ENCODE peak calls at places on chromosome X, in four cellular contexts. O is HepG2, H is WTC11, W is K562. J is an unnamed sample.

GRCh38 chrX:15233416-15234015 is 36.4 kb downstream of the ASB9 start:
- DNase-seq in W (no peak), O (no peak), H (no peak), J (no peak)

GRCh38 chrX:134246282-134246681 is 9.3 kb downstream of the CCDC160 start:
- DNase-seq in O (no peak), W (no peak), H (no peak), J (no peak)

GRCh38 chrX:13797512-13797911 is 19.4 kb downstream of the GPM6B start:
- DNase-seq in H (no peak), W (no peak), O (no peak), J (no peak)

GRCh38 chrX:135740683-135741149 is 27.3 kb downstream of the CT45A3 start:
- DNase-seq in H (peak), O (peak), W (peak), J (peak)

GRCh38 chrX:84186603-84187358 is 1.2 kb downstream of the RPS6KA6 start:
- DNase-seq in O (no peak), H (peak), W (no peak), J (peak)

GRCh38 chrX:37755073-37755472 is 24.8 kb upstream of the CYBB start:
- DNase-seq in H (no peak), W (no peak), O (no peak), J (no peak)

GRCh38 chrX:3044671-3045070 is 3.4 kb downstream of the ARSF start:
- DNase-seq in O (no peak), W (no peak), H (no peak), J (no peak)

GRCh38 chrX:123184858-123185251 is 777 bp downstream of the GRIA3 start:
- DNase-seq in H (peak), O (no peak), W (no peak), J (no peak)

GRCh38 chrX:40040686-40041461 is 56.9 kb downstream of the BCOR start:
- DNase-seq in O (no peak), H (no peak), W (no peak), J (no peak)

DNA sequence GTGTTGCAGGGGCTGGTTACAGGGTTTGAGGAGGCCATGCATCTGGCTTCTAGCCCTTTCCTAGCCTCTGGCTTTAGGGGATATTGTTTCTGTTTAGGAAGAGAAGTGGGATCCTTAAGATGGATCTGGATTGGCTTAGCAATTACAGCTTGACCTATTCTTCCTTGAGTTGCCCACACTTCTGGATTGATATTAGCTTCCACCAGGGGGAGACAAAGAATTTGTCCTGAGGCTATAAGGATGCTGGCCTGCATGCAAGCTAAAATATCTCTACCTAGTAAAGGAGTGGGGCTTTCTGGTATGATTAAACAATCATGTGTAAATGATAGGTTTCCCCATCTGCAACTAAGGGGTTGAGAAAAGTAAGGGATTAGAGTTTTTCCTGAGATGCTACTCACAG is 117.2 kb downstream of the TEX13C start:
- DNase-seq in W (no peak), H (no peak), O (no peak), J (peak)
- TF ChIP-seq ELF4 in W (no peak), H (no peak), O (no peak), J (no peak)

DNA sequence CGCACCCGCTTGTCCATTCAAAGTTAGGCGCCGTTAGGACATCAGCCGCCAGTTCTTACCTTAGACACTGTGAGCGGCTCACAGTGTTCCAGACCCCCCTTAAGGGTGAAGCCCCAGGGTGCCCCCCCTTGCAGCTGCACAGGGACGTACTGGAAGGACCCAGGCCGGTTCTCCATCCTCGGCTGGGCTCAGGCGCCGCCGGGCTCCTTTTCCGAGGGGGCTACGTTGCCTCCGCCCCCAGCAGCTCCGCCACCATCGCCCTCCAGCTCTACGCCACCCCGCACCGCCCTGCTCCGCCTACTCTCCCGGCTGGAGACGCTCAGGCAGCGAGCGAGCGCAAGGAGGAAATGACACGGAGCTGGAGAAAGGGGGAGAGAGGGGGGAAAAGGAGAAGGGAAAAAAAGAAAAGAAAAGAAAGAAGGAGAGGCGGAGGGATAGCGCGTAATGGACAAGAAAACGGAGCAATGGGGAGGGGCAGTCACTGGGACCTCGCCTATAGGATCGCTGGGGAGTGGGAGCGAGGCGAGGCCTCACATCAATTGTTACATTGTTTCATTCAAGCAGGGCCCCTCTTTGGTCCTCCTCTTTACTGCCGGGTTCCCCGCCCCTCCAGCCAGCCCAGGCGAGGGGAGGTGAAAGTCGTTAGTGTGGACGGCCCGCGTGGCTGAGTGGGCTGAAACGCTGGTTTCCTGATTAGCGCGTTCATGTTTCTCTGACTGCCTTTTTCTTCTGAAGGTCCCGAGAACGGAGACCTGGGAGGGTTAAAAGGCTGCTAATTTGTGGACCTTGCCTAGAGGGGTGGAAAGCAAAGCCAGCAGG is at the start of gene SHROOM4:
- DNase-seq in H (peak), O (peak), W (no peak), J (no peak)
- TF ChIP-seq ELF4 in H (no peak), O (no peak), W (no peak), J (no peak)

DNA sequence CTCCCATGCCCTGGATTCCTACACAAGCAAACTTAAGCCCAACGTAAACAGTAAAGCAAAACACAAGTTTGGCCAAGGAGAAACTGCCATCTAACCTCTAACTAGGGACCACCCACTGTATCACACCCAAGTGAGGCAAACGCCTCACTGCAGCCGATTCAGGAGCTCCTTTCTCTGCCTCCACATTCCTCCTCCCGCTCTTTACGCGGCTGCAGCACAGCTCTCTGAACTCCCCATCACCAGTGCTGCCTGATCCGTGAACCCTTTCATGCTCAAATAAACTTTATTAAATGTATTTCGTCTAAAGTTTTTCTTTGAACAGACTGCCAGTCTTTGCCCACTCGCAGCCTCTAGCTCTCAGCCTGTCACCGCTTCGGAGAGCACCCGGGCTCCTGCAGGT is 6.6 kb downstream of the PNMA6E start:
- DNase-seq in O (no peak), W (no peak), H (no peak), J (no peak)
- TF ChIP-seq ELF4 in O (no peak), W (no peak), H (no peak), J (no peak)

GRCh38 chrX:101759000-101759399 is 99.3 kb upstream of the ARMCX2 start:
- DNase-seq in O (peak), W (peak), H (peak), J (peak)
- TF ChIP-seq ELF4 in O (no peak), W (no peak), H (no peak), J (no peak)

GRCh38 chrX:129813662-129814061 is 30.0 kb downstream of the ZDHHC9 start:
- DNase-seq in O (no peak), W (no peak), H (no peak), J (no peak)

GRCh38 chrX:129808829-129809745 is 29.3 kb downstream of the SASH3 start:
- DNase-seq in H (no peak), O (no peak), W (no peak), J (no peak)

GRCh38 chrX:129808163-129808828 is 28.5 kb downstream of the SASH3 start:
- DNase-seq in O (no peak), W (no peak), H (no peak), J (no peak)
- TF ChIP-seq ELF4 in O (no peak), W (no peak), H (no peak), J (no peak)